ENCODE peak calls at places on chromosomes 16 and 17, in nine cellular contexts. J is colonic mucosa, K is fibroblast of the aortic adventitia, Y is fibroblast of lung, I is RWPE1, E is GM12865, F is fibroblast of mammary gland, X is AG09309, T is natural killer cell. G is an unnamed sample.

GRCh38 chr17:38742431-38743308 is 5.5 kb downstream of the PCGF2 start:
- DNase-seq in K (peak; percentile 87), T (no peak), Y (peak; percentile 67), J (peak; percentile 90), X (no peak), E (no peak), F (peak; percentile 89), I (no peak), G (no peak)

GRCh38 chr17:41615454-41615853 is 2.9 kb upstream of the KRT16 start:
- DNase-seq in K (no peak), Y (peak; percentile 6), I (peak; percentile 77), F (no peak), J (no peak), X (no peak), E (no peak), T (no peak), G (no peak)

GRCh38 chr17:12665263-12666210 is at the start of gene MYOCD:
- DNase-seq in Y (peak; percentile 42), I (peak; percentile 33), X (no peak), J (peak; percentile 19), F (no peak), E (peak; percentile 19), K (peak; percentile 2), T (no peak), G (peak; percentile 60)

GRCh38 chr16:80623376-80623775 is 82.6 kb downstream of the DYNLRB2 start:
- DNase-seq in E (no peak), I (no peak), Y (peak; percentile 65), J (no peak), X (no peak), K (peak; percentile 51), F (no peak), T (no peak), G (no peak)

GRCh38 chr16:66292241-66292935 is 74.1 kb upstream of the CDH5 start:
- DNase-seq in F (no peak), I (no peak), T (no peak), Y (no peak), K (no peak), X (no peak), E (no peak), J (no peak), G (no peak)

GRCh38 chr16:49527621-49528020 is 154.0 kb downstream of the C16orf78 start:
- DNase-seq in T (no peak), Y (no peak), F (peak; percentile 6), X (no peak), I (no peak), K (peak; percentile 14), J (peak; percentile 27), E (no peak), G (no peak)

GRCh38 chr17:42520540-42520951 is 15.5 kb upstream of the NAGLU start:
- DNase-seq in F (no peak), K (no peak), X (no peak), T (no peak), E (no peak), I (no peak), Y (no peak), J (no peak), G (peak; percentile 27)

GRCh38 chr17:79627766-79628690 is 17.2 kb upstream of the RBFOX3 start:
- DNase-seq in K (no peak), E (no peak), I (no peak), F (no peak), Y (no peak), T (peak; percentile 8), X (no peak), J (no peak), G (no peak)

GRCh38 chr17:64022631-64023063 is 2.2 kb upstream of the ICAM2 start:
- DNase-seq in Y (no peak), F (no peak), T (no peak), E (no peak), K (no peak), I (no peak), J (peak; percentile 11), X (no peak), G (no peak)

GRCh38 chr16:86757704-86758040 is 179.3 kb downstream of the FOXL1 start:
- DNase-seq in T (no peak), F (no peak), J (no peak), K (no peak), X (no peak), Y (no peak), E (no peak), I (no peak), G (no peak)

GRCh38 chr16:80231888-80232287 is 308.9 kb upstream of the DYNLRB2 start:
- DNase-seq in Y (peak; percentile 94), X (peak; percentile 63), K (peak; percentile 58), F (peak; percentile 90), J (no peak), I (peak; percentile 6), T (no peak), E (peak; percentile 72), G (no peak)

GRCh38 chr17:31392856-31393748 is 1.6 kb downstream of the RAB11FIP4 start:
- DNase-seq in J (no peak), E (no peak), T (no peak), Y (no peak), X (no peak), F (no peak), I (no peak), K (no peak), G (no peak)

GRCh38 chr17:45160505-45161287 is 979 bp upstream of the HEXIM2 start:
- DNase-seq in J (peak; percentile 73), K (peak; percentile 59), T (no peak), E (peak; percentile 63), F (peak; percentile 59), I (no peak), Y (peak; percentile 72), X (no peak), G (peak; percentile 54)

DNA sequence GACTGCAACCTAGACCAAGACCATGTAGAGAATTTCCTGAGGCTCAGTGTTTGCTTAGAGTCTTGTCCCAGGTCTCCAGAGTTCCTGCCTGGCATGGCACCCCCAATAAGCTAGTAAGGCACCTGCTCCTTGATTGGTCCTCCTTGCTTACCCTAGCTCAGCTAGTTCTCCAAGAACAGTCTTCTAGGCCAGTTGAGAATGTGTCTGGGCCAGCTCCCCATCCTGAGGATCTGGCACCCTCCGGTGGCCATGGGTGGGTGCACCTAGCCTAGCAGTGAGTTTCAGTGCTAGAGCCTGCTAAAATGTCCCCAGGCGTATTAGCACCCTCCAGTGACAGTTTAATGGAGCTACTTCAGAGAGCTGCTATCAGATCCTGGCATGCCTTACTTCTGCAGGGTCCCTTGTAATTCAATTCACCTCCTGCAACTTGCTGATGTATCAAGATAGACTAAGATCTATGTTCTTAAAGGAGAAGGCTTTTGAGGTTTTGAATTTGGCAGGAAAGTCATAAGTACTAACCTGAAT is 44.4 kb upstream of the MED13 start:
- DNase-seq in Y (peak; percentile 77), K (peak; percentile 74), E (peak; percentile 95), J (peak; percentile 73), I (peak; percentile 75), F (peak; percentile 77), T (no peak), X (peak; percentile 42), G (peak; percentile 8)
- TF ChIP-seq CTCF in Y (peak; percentile 77), K (peak; percentile 75), E (peak; percentile 99), J (peak; percentile 72), I (peak; percentile 58), F (peak; percentile 78), T (no peak), X (peak; percentile 94), G (peak; percentile 62)

DNA sequence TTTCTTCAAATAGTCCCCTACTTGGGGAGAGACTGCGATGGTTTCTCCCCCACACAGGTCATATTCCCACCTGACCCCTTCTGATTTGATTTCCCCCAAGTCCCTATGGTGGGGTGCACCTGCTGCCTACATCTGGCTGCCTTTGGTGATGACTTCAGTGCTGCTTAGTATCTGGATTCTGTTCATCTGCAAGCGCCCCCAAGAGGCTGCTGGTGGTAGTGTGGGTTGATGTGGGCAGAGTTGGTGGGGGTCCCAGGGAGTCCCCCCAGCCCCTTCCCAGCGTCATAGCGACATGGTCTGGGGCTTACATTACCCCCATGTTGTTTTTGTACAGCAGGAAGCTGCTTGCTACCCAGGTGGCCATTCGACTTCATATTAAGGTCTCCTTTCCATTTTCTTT is 99.2 kb downstream of the NTN1 start:
- DNase-seq in T (no peak), F (no peak), Y (no peak), I (no peak), E (peak; percentile 8), X (no peak), K (no peak), J (no peak), G (peak; percentile 36)
- TF ChIP-seq CTCF in T (no peak), F (peak; percentile 38), Y (peak; percentile 18), I (no peak), E (peak; percentile 33), X (no peak), K (no peak), J (no peak), G (peak; percentile 49)

DNA sequence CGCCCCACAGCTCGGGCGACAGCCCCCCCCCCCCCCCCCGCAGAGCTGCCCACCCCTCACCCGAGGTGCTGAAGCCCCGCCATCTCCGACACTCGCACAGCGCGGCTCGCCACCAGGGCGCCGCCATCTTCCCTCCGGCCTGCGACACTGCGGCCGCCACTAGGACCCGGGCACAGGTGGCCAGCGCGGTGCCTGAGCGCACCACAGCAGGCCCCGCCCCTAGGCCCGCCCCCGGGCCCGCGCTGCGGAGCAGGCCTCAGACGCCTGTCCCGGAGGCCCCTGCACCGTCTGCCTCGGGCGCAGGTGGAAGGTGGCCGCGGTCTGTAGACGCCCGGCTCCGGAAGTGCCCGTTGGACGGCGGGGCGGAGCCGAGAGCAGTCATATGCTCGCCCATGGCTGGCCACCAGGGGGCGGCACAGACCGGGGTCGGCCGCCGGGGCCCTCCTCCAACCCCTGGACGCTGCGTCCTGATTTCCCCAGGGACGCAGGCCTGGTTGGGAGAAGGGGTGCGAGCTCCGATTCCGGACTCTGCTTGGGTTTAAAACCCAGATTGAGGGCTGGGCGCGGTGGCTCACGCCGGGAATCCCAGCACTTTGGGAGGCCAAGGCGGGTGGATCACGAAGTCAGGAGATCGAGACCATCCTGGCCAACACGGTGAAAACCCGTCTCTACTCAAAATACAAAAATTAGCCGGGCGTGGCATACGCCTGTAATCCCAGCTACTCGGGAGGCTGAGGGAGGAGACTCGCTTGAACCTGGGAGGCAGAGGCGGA is at the start of gene MRPL38:
- DNase-seq in E (peak; percentile 99), X (peak; percentile 59), F (peak; percentile 89), Y (peak; percentile 91), J (peak; percentile 95), K (peak; percentile 88), T (peak; percentile 94), I (peak; percentile 95), G (peak; percentile 93)
- TF ChIP-seq CTCF in E (peak; percentile 90), X (peak; percentile 91), F (peak; percentile 60), Y (peak; percentile 87), J (peak; percentile 97), K (peak; percentile 86), T (peak; percentile 98), I (peak; percentile 97), G (peak; percentile 100)

DNA sequence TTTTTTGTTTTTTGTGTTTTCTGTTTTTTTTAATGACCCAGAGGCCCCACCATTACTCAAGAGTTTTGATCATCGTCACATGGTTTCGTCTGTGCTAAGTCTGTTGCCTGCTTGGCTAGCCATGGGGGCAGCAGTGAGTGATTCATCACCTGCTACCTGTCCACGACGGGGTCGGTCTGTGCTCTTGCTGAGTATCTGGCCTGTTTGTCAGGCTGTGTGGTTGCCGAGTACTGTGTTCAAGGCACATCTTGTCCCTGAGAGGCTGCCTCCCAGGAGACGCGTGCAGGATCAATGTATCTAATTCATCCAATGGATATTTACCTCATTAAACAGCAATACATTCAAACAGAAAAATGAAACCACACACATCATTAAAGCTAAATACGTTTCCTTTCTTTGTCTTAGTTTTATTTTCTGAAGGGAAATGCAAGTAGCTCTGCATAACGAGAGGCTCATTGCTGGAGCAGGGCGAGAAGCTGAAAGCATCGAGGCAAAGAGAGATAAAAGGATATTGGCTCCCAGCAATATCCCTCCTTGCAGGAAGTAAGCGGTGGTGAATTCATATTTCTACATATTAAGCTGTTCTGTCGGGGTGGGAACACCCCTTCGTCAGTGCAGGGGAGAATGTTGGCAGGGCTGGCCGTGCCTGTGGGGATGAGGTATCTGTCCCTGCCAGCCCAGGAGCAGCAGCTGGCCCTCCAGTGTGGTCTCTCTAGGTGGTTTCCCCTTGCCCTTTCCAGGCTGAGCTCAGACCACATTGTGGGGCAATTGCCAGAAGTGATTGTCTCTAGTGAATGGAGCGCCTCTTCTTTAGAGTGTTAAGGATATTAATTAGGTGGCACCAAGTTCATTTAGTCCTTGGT is 166.2 kb upstream of the ASIC2 start:
- DNase-seq in K (no peak), E (peak; percentile 77), T (no peak), F (no peak), Y (no peak), I (no peak), X (no peak), J (no peak), G (no peak)
- TF ChIP-seq CTCF in K (no peak), E (no peak), T (no peak), F (no peak), Y (no peak), I (no peak), X (no peak), J (no peak), G (no peak)